ENCODE peak calls at places on chromosomes 3 and 15, in seven cellular contexts. T is mesothelial cell of epicardium, R is WTC11, C is PC-9, N is Calu3, E is T-cell, A is Ammon's horn. Q is an unnamed sample.

GRCh38 chr3:174863488-174863887 is 4.4 kb downstream of the NAALADL2 start:
- DNase-seq in C (peak), T (no peak), A (no peak), N (peak), E (no peak), R (no peak), Q (no peak)

GRCh38 chr15:88394553-88395159 is 72.5 kb downstream of the MRPL46 start:
- DNase-seq in N (no peak), E (no peak), A (no peak), T (no peak), C (no peak), R (no peak), Q (no peak)

GRCh38 chr3:45817788-45818523 is 21.6 kb upstream of the SLC6A20 start:
- DNase-seq in C (peak), N (peak), A (no peak), T (no peak), E (no peak), R (no peak), Q (no peak)

GRCh38 chr3:97940034-97940433 is 32.2 kb downstream of the RIOX2 start:
- DNase-seq in A (no peak), C (no peak), N (no peak), R (no peak), T (no peak), E (no peak), Q (no peak)

GRCh38 chr3:179956416-179956830 is 80.3 kb downstream of the PEX5L start:
- DNase-seq in T (no peak), A (no peak), R (no peak), N (no peak), E (no peak), C (no peak), Q (no peak)

GRCh38 chr3:23041918-23042696 is 161.0 kb upstream of the UBE2E2 start:
- DNase-seq in R (no peak), T (no peak), E (no peak), C (peak), A (no peak), N (peak), Q (no peak)

GRCh38 chr3:64586977-64587376 is 100.8 kb downstream of the ADAMTS9 start:
- DNase-seq in E (no peak), C (no peak), R (no peak), T (no peak), N (no peak), A (no peak), Q (no peak)

GRCh38 chr3:197154-197855 is 742 bp downstream of the CHL1 start:
- DNase-seq in T (peak), R (no peak), C (no peak), N (peak), E (no peak), A (peak), Q (no peak)

GRCh38 chr3:112744825-112745566 is 101.7 kb downstream of the CD200R1L start:
- DNase-seq in N (no peak), R (no peak), T (no peak), A (no peak), E (no peak), C (no peak), Q (no peak)

GRCh38 chr15:99432271-99433025 is 133.3 kb upstream of the MEF2A start:
- DNase-seq in A (no peak), N (no peak), T (no peak), C (no peak), R (no peak), E (no peak), Q (no peak)

GRCh38 chr15:71080705-71081104 is 34.6 kb upstream of the THSD4 start:
- DNase-seq in T (no peak), E (no peak), C (no peak), R (no peak), N (no peak), A (no peak), Q (no peak)

GRCh38 chr3:81452406-81452805 is 309.0 kb downstream of the GBE1 start:
- DNase-seq in T (no peak), R (no peak), C (no peak), A (no peak), N (no peak), E (no peak), Q (no peak)